ENCODE peak calls at places on chromosomes 1 and 21, in nine cellular contexts. One of them, this sample, is unnamed.

GRCh38 chr1:201759194-201759814 is 69.7 kb upstream of the IPO9 start:
- DNase-seq in stomach: no peak
- DNase-seq in thoracic aorta: no peak
- DNase-seq in heart right ventricle: no peak
- DNase-seq in left ventricle myocardium inferior: no peak
- DNase-seq in cardiac muscle cell: peak; percentile 70
- DNase-seq in cardiac fibroblast: peak; percentile 79
- DNase-seq in MCF 10A: no peak
- DNase-seq in fibroblast of pulmonary artery: peak; percentile 61
- DNase-seq in this sample: no peak

GRCh38 chr1:155170806-155171205 is 2.3 kb downstream of the KRTCAP2 start:
- DNase-seq in stomach: no peak
- DNase-seq in thoracic aorta: no peak
- DNase-seq in heart right ventricle: no peak
- DNase-seq in left ventricle myocardium inferior: no peak
- DNase-seq in cardiac muscle cell: no peak
- DNase-seq in cardiac fibroblast: no peak
- DNase-seq in MCF 10A: no peak
- DNase-seq in fibroblast of pulmonary artery: no peak
- DNase-seq in this sample: no peak

GRCh38 chr1:239912471-239912870 is 179.2 kb upstream of the FMN2 start:
- DNase-seq in stomach: no peak
- DNase-seq in thoracic aorta: no peak
- DNase-seq in heart right ventricle: no peak
- DNase-seq in left ventricle myocardium inferior: no peak
- DNase-seq in cardiac muscle cell: no peak
- DNase-seq in cardiac fibroblast: peak; percentile 3
- DNase-seq in MCF 10A: peak; percentile 93
- DNase-seq in fibroblast of pulmonary artery: no peak
- DNase-seq in this sample: no peak

GRCh38 chr1:155175927-155176371 is 2.3 kb downstream of the TRIM46 start:
- DNase-seq in stomach: peak; percentile 53
- DNase-seq in thoracic aorta: no peak
- DNase-seq in heart right ventricle: no peak
- DNase-seq in left ventricle myocardium inferior: no peak
- DNase-seq in cardiac muscle cell: no peak
- DNase-seq in cardiac fibroblast: no peak
- DNase-seq in MCF 10A: no peak
- DNase-seq in fibroblast of pulmonary artery: no peak
- DNase-seq in this sample: no peak

GRCh38 chr1:2861143-2861987 is 59.9 kb upstream of the TTC34 start:
- DNase-seq in stomach: no peak
- DNase-seq in thoracic aorta: no peak
- DNase-seq in heart right ventricle: no peak
- DNase-seq in left ventricle myocardium inferior: no peak
- DNase-seq in cardiac muscle cell: no peak
- DNase-seq in cardiac fibroblast: no peak
- DNase-seq in MCF 10A: no peak
- DNase-seq in fibroblast of pulmonary artery: no peak
- DNase-seq in this sample: no peak

GRCh38 chr1:26831059-26831458 is 4.6 kb downstream of the ZDHHC18 start:
- DNase-seq in stomach: no peak
- DNase-seq in thoracic aorta: no peak
- DNase-seq in heart right ventricle: no peak
- DNase-seq in left ventricle myocardium inferior: no peak
- DNase-seq in cardiac muscle cell: no peak
- DNase-seq in cardiac fibroblast: no peak
- DNase-seq in MCF 10A: no peak
- DNase-seq in fibroblast of pulmonary artery: no peak
- DNase-seq in this sample: no peak

GRCh38 chr1:2271841-2272655 is 43.9 kb downstream of the SKI start:
- DNase-seq in stomach: no peak
- DNase-seq in thoracic aorta: no peak
- DNase-seq in heart right ventricle: no peak
- DNase-seq in left ventricle myocardium inferior: no peak
- DNase-seq in cardiac muscle cell: no peak
- DNase-seq in cardiac fibroblast: no peak
- DNase-seq in MCF 10A: no peak
- DNase-seq in fibroblast of pulmonary artery: no peak
- DNase-seq in this sample: peak; percentile 56

GRCh38 chr1:25360596-25361581 is 22.8 kb downstream of the TMEM50A start:
- DNase-seq in stomach: no peak
- DNase-seq in thoracic aorta: no peak
- DNase-seq in heart right ventricle: no peak
- DNase-seq in left ventricle myocardium inferior: no peak
- DNase-seq in cardiac muscle cell: peak; percentile 21
- DNase-seq in cardiac fibroblast: peak; percentile 80
- DNase-seq in MCF 10A: peak; percentile 39
- DNase-seq in fibroblast of pulmonary artery: peak; percentile 47
- DNase-seq in this sample: no peak

GRCh38 chr1:157116735-157117103 is 17.1 kb upstream of the ETV3L start:
- DNase-seq in stomach: no peak
- DNase-seq in thoracic aorta: no peak
- DNase-seq in heart right ventricle: no peak
- DNase-seq in left ventricle myocardium inferior: no peak
- DNase-seq in cardiac muscle cell: no peak
- DNase-seq in cardiac fibroblast: no peak
- DNase-seq in MCF 10A: no peak
- DNase-seq in fibroblast of pulmonary artery: no peak
- DNase-seq in this sample: no peak

GRCh38 chr1:153750026-153750995 is 22.5 kb downstream of the INTS3 start:
- DNase-seq in stomach: no peak
- DNase-seq in thoracic aorta: peak; percentile 41
- DNase-seq in heart right ventricle: no peak
- DNase-seq in left ventricle myocardium inferior: no peak
- DNase-seq in cardiac muscle cell: peak; percentile 48
- DNase-seq in cardiac fibroblast: no peak
- DNase-seq in MCF 10A: no peak
- DNase-seq in fibroblast of pulmonary artery: peak; percentile 56
- DNase-seq in this sample: no peak

GRCh38 chr1:7471836-7472235 is 299.3 kb upstream of the VAMP3 start:
- DNase-seq in stomach: no peak
- DNase-seq in thoracic aorta: no peak
- DNase-seq in heart right ventricle: no peak
- DNase-seq in left ventricle myocardium inferior: no peak
- DNase-seq in cardiac muscle cell: no peak
- DNase-seq in cardiac fibroblast: peak; percentile 37
- DNase-seq in MCF 10A: no peak
- DNase-seq in fibroblast of pulmonary artery: no peak
- DNase-seq in this sample: no peak

GRCh38 chr1:155320252-155320651 is 442 bp upstream of the RUSC1 start:
- DNase-seq in stomach: no peak
- DNase-seq in thoracic aorta: no peak
- DNase-seq in heart right ventricle: no peak
- DNase-seq in left ventricle myocardium inferior: no peak
- DNase-seq in cardiac muscle cell: no peak
- DNase-seq in cardiac fibroblast: no peak
- DNase-seq in MCF 10A: no peak
- DNase-seq in fibroblast of pulmonary artery: no peak
- DNase-seq in this sample: no peak

GRCh38 chr1:34682452-34683223 is 72.2 kb upstream of the GJB5 start:
- DNase-seq in stomach: no peak
- DNase-seq in thoracic aorta: no peak
- DNase-seq in heart right ventricle: no peak
- DNase-seq in left ventricle myocardium inferior: no peak
- DNase-seq in cardiac muscle cell: no peak
- DNase-seq in cardiac fibroblast: no peak
- DNase-seq in MCF 10A: no peak
- DNase-seq in fibroblast of pulmonary artery: no peak
- DNase-seq in this sample: no peak

GRCh38 chr1:39981957-39982356 is 27.0 kb downstream of the MFSD2A start:
- DNase-seq in stomach: no peak
- DNase-seq in thoracic aorta: no peak
- DNase-seq in heart right ventricle: no peak
- DNase-seq in left ventricle myocardium inferior: no peak
- DNase-seq in cardiac muscle cell: peak; percentile 82
- DNase-seq in cardiac fibroblast: peak; percentile 90
- DNase-seq in MCF 10A: peak; percentile 69
- DNase-seq in fibroblast of pulmonary artery: peak; percentile 76
- DNase-seq in this sample: no peak

GRCh38 chr21:26072891-26073615 is 97.5 kb downstream of the APP start:
- DNase-seq in stomach: no peak
- DNase-seq in thoracic aorta: no peak
- DNase-seq in heart right ventricle: no peak
- DNase-seq in left ventricle myocardium inferior: no peak
- DNase-seq in cardiac muscle cell: no peak
- DNase-seq in cardiac fibroblast: peak; percentile 72
- DNase-seq in MCF 10A: no peak
- DNase-seq in fibroblast of pulmonary artery: peak; percentile 26
- DNase-seq in this sample: no peak

GRCh38 chr1:100187912-100188311 is 9.9 kb upstream of the LRRC39 start:
- DNase-seq in stomach: peak; percentile 59
- DNase-seq in thoracic aorta: no peak
- DNase-seq in heart right ventricle: peak; percentile 62
- DNase-seq in left ventricle myocardium inferior: peak; percentile 45
- DNase-seq in cardiac muscle cell: peak; percentile 92
- DNase-seq in cardiac fibroblast: peak; percentile 71
- DNase-seq in MCF 10A: peak; percentile 87
- DNase-seq in fibroblast of pulmonary artery: peak; percentile 90
- DNase-seq in this sample: no peak

GRCh38 chr21:24514081-24514733 is 1093.1 kb downstream of the MRPL39 start:
- DNase-seq in stomach: no peak
- DNase-seq in thoracic aorta: no peak
- DNase-seq in heart right ventricle: no peak
- DNase-seq in left ventricle myocardium inferior: no peak
- DNase-seq in cardiac muscle cell: no peak
- DNase-seq in cardiac fibroblast: peak; percentile 20
- DNase-seq in MCF 10A: peak; percentile 33
- DNase-seq in fibroblast of pulmonary artery: peak; percentile 4
- DNase-seq in this sample: no peak

GRCh38 chr1:112359961-112360767 is 35.9 kb upstream of the CTTNBP2NL start:
- DNase-seq in stomach: peak; percentile 41
- DNase-seq in thoracic aorta: no peak
- DNase-seq in heart right ventricle: peak; percentile 27
- DNase-seq in left ventricle myocardium inferior: peak; percentile 58
- DNase-seq in cardiac muscle cell: peak; percentile 97
- DNase-seq in cardiac fibroblast: peak; percentile 89
- DNase-seq in MCF 10A: peak; percentile 53
- DNase-seq in fibroblast of pulmonary artery: peak; percentile 95
- DNase-seq in this sample: no peak

GRCh38 chr1:91502882-91503184 is 2.2 kb downstream of the CDC7 start:
- DNase-seq in stomach: no peak
- DNase-seq in thoracic aorta: no peak
- DNase-seq in heart right ventricle: no peak
- DNase-seq in left ventricle myocardium inferior: no peak
- DNase-seq in cardiac muscle cell: peak; percentile 51
- DNase-seq in cardiac fibroblast: peak; percentile 62
- DNase-seq in MCF 10A: peak; percentile 29
- DNase-seq in fibroblast of pulmonary artery: peak; percentile 52
- DNase-seq in this sample: no peak
- TF ChIP-seq CTCF in stomach: no peak
- TF ChIP-seq CTCF in thoracic aorta: no peak
- TF ChIP-seq CTCF in heart right ventricle: peak; percentile 9
- TF ChIP-seq CTCF in left ventricle myocardium inferior: no peak
- TF ChIP-seq CTCF in cardiac muscle cell: peak; percentile 39
- TF ChIP-seq CTCF in cardiac fibroblast: peak; percentile 39
- TF ChIP-seq CTCF in MCF 10A: no peak
- TF ChIP-seq CTCF in fibroblast of pulmonary artery: peak; percentile 49
- TF ChIP-seq CTCF in this sample: peak; percentile 16

GRCh38 chr1:11272842-11273594 is at the start of gene UBIAD1:
- DNase-seq in stomach: peak; percentile 87
- DNase-seq in thoracic aorta: peak; percentile 55
- DNase-seq in heart right ventricle: peak; percentile 89
- DNase-seq in left ventricle myocardium inferior: peak; percentile 87
- DNase-seq in cardiac muscle cell: peak; percentile 93
- DNase-seq in cardiac fibroblast: peak; percentile 89
- DNase-seq in MCF 10A: peak; percentile 86
- DNase-seq in fibroblast of pulmonary artery: peak; percentile 88
- DNase-seq in this sample: peak; percentile 70
- TF ChIP-seq CTCF in stomach: no peak
- TF ChIP-seq CTCF in thoracic aorta: no peak
- TF ChIP-seq CTCF in heart right ventricle: peak; percentile 46
- TF ChIP-seq CTCF in left ventricle myocardium inferior: peak; percentile 43
- TF ChIP-seq CTCF in cardiac muscle cell: no peak
- TF ChIP-seq CTCF in cardiac fibroblast: peak; percentile 28
- TF ChIP-seq CTCF in MCF 10A: no peak
- TF ChIP-seq CTCF in fibroblast of pulmonary artery: no peak
- TF ChIP-seq CTCF in this sample: no peak

GRCh38 chr1:86636898-86637297 is 67.5 kb upstream of the SH3GLB1 start:
- DNase-seq in stomach: no peak
- DNase-seq in thoracic aorta: no peak
- DNase-seq in heart right ventricle: no peak
- DNase-seq in left ventricle myocardium inferior: no peak
- DNase-seq in cardiac muscle cell: no peak
- DNase-seq in cardiac fibroblast: no peak
- DNase-seq in MCF 10A: no peak
- DNase-seq in fibroblast of pulmonary artery: no peak
- DNase-seq in this sample: no peak
- TF ChIP-seq CTCF in stomach: no peak
- TF ChIP-seq CTCF in thoracic aorta: no peak
- TF ChIP-seq CTCF in heart right ventricle: no peak
- TF ChIP-seq CTCF in left ventricle myocardium inferior: no peak
- TF ChIP-seq CTCF in cardiac muscle cell: no peak
- TF ChIP-seq CTCF in cardiac fibroblast: no peak
- TF ChIP-seq CTCF in MCF 10A: no peak
- TF ChIP-seq CTCF in fibroblast of pulmonary artery: no peak
- TF ChIP-seq CTCF in this sample: no peak

DNA sequence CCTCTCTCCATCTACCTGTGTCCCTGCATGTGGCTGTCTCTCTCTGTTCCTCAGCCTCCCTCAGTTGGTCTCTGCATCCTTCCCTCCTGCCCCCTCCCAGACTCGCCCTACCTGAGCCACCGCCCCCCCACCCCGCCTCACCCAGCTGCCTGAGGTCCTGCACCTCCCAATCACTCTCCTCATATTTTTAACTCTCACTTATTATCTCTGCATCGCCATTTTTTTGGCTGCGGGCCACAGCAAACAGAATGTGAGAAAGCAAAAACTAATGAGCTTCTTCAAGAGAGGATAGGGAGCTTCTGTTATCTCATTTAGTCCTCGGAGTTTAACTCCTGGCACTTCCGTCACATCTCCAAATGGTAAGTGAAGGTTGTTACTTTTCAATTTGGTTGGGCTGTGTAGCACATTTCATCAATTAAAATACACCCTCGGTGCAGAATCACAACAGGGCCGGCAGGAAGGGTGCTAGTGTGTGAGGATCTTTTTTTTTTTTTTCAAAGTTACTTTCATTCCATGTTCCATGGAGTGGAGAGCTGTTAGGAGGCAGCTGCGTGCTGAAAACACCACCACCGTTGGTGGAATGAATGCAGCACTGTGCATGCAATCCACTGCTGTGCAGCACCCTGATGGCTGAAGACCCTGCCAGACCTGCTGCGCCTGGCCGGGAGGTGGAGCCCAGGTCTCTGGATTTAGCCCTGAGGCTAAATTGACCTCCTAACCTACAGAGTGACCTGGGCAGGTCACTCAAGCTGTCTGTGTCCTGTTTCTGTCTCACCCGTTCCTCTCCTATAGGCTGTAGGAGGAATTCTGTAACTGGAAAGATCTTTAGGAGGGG is 157.2 kb upstream of the NFIA start:
- DNase-seq in stomach: no peak
- DNase-seq in thoracic aorta: no peak
- DNase-seq in heart right ventricle: no peak
- DNase-seq in left ventricle myocardium inferior: no peak
- DNase-seq in cardiac muscle cell: no peak
- DNase-seq in cardiac fibroblast: no peak
- DNase-seq in MCF 10A: no peak
- DNase-seq in fibroblast of pulmonary artery: no peak
- DNase-seq in this sample: no peak
- TF ChIP-seq CTCF in stomach: no peak
- TF ChIP-seq CTCF in thoracic aorta: no peak
- TF ChIP-seq CTCF in heart right ventricle: no peak
- TF ChIP-seq CTCF in left ventricle myocardium inferior: no peak
- TF ChIP-seq CTCF in cardiac muscle cell: no peak
- TF ChIP-seq CTCF in cardiac fibroblast: no peak
- TF ChIP-seq CTCF in MCF 10A: no peak
- TF ChIP-seq CTCF in fibroblast of pulmonary artery: no peak
- TF ChIP-seq CTCF in this sample: no peak

GRCh38 chr1:45573231-45573804 is 10.5 kb upstream of the NASP start:
- DNase-seq in stomach: no peak
- DNase-seq in thoracic aorta: no peak
- DNase-seq in heart right ventricle: no peak
- DNase-seq in left ventricle myocardium inferior: no peak
- DNase-seq in cardiac muscle cell: no peak
- DNase-seq in cardiac fibroblast: no peak
- DNase-seq in MCF 10A: no peak
- DNase-seq in fibroblast of pulmonary artery: peak; percentile 16
- DNase-seq in this sample: no peak
- TF ChIP-seq CTCF in stomach: no peak
- TF ChIP-seq CTCF in thoracic aorta: no peak
- TF ChIP-seq CTCF in heart right ventricle: no peak
- TF ChIP-seq CTCF in left ventricle myocardium inferior: no peak
- TF ChIP-seq CTCF in cardiac muscle cell: no peak
- TF ChIP-seq CTCF in cardiac fibroblast: no peak
- TF ChIP-seq CTCF in MCF 10A: no peak
- TF ChIP-seq CTCF in fibroblast of pulmonary artery: peak; percentile 24
- TF ChIP-seq CTCF in this sample: no peak